ENCODE peak calls at places on chromosomes 6 and 20, in seven cellular contexts. One of them, this sample, is unnamed.

GRCh38 chr6:50815436-50816114 is 3.1 kb upstream of the TFAP2B start:
- DNase-seq in H9: no peak
- DNase-seq in PC-3: peak; percentile 43
- DNase-seq in BJ: no peak
- DNase-seq in activated CD4-positive, alpha-beta T cell treated with anti-CD3 and anti-CD28 coated beads, Interleukin-2, amount 50 U/mL, for 1 hour: no peak
- DNase-seq in NCI-H774: no peak
- DNase-seq in A549: no peak
- DNase-seq in this sample: no peak

GRCh38 chr20:18567739-18568091 is 483 bp downstream of the SMIM26 start:
- DNase-seq in H9: no peak
- DNase-seq in PC-3: no peak
- DNase-seq in BJ: no peak
- DNase-seq in activated CD4-positive, alpha-beta T cell treated with anti-CD3 and anti-CD28 coated beads, Interleukin-2, amount 50 U/mL, for 1 hour: no peak
- DNase-seq in NCI-H774: no peak
- DNase-seq in A549: peak; percentile 26
- DNase-seq in this sample: no peak

GRCh38 chr6:74931567-74931966 is 274.3 kb downstream of the COL12A1 start:
- DNase-seq in H9: no peak
- DNase-seq in PC-3: peak; percentile 19
- DNase-seq in BJ: peak; percentile 89
- DNase-seq in activated CD4-positive, alpha-beta T cell treated with anti-CD3 and anti-CD28 coated beads, Interleukin-2, amount 50 U/mL, for 1 hour: no peak
- DNase-seq in NCI-H774: no peak
- DNase-seq in A549: no peak
- DNase-seq in this sample: no peak

GRCh38 chr6:44665143-44665542 is 277.6 kb downstream of the CDC5L start:
- DNase-seq in H9: peak; percentile 23
- DNase-seq in PC-3: no peak
- DNase-seq in BJ: no peak
- DNase-seq in activated CD4-positive, alpha-beta T cell treated with anti-CD3 and anti-CD28 coated beads, Interleukin-2, amount 50 U/mL, for 1 hour: no peak
- DNase-seq in NCI-H774: no peak
- DNase-seq in A549: no peak
- DNase-seq in this sample: no peak

GRCh38 chr6:153215242-153215641 is 84.2 kb upstream of the RGS17 start:
- DNase-seq in H9: no peak
- DNase-seq in PC-3: peak; percentile 4
- DNase-seq in BJ: no peak
- DNase-seq in activated CD4-positive, alpha-beta T cell treated with anti-CD3 and anti-CD28 coated beads, Interleukin-2, amount 50 U/mL, for 1 hour: no peak
- DNase-seq in NCI-H774: no peak
- DNase-seq in A549: no peak
- DNase-seq in this sample: no peak

GRCh38 chr20:41217422-41217821 is 80.1 kb downstream of the PLCG1 start:
- DNase-seq in H9: no peak
- DNase-seq in PC-3: no peak
- DNase-seq in BJ: no peak
- DNase-seq in activated CD4-positive, alpha-beta T cell treated with anti-CD3 and anti-CD28 coated beads, Interleukin-2, amount 50 U/mL, for 1 hour: no peak
- DNase-seq in NCI-H774: no peak
- DNase-seq in A549: no peak
- DNase-seq in this sample: no peak

GRCh38 chr6:140670013-140670412 is 1295.6 kb upstream of the CITED2 start:
- DNase-seq in H9: no peak
- DNase-seq in PC-3: peak; percentile 4
- DNase-seq in BJ: no peak
- DNase-seq in activated CD4-positive, alpha-beta T cell treated with anti-CD3 and anti-CD28 coated beads, Interleukin-2, amount 50 U/mL, for 1 hour: no peak
- DNase-seq in NCI-H774: no peak
- DNase-seq in A549: no peak
- DNase-seq in this sample: no peak

GRCh38 chr6:89034586-89035251 is 45.8 kb upstream of the PNRC1 start:
- DNase-seq in H9: no peak
- DNase-seq in PC-3: no peak
- DNase-seq in BJ: no peak
- DNase-seq in activated CD4-positive, alpha-beta T cell treated with anti-CD3 and anti-CD28 coated beads, Interleukin-2, amount 50 U/mL, for 1 hour: no peak
- DNase-seq in NCI-H774: no peak
- DNase-seq in A549: no peak
- DNase-seq in this sample: no peak

GRCh38 chr20:64139200-64140081 is 24.8 kb upstream of the MYT1 start:
- DNase-seq in H9: no peak
- DNase-seq in PC-3: no peak
- DNase-seq in BJ: no peak
- DNase-seq in activated CD4-positive, alpha-beta T cell treated with anti-CD3 and anti-CD28 coated beads, Interleukin-2, amount 50 U/mL, for 1 hour: no peak
- DNase-seq in NCI-H774: no peak
- DNase-seq in A549: no peak
- DNase-seq in this sample: no peak

GRCh38 chr6:37620519-37620918 is 77.2 kb downstream of the MDGA1 start:
- DNase-seq in H9: no peak
- DNase-seq in PC-3: no peak
- DNase-seq in BJ: no peak
- DNase-seq in activated CD4-positive, alpha-beta T cell treated with anti-CD3 and anti-CD28 coated beads, Interleukin-2, amount 50 U/mL, for 1 hour: no peak
- DNase-seq in NCI-H774: no peak
- DNase-seq in A549: no peak
- DNase-seq in this sample: no peak